ENCODE peak calls at places on chromosomes 6 and 20, in five cellular contexts. P, N, X, C and O are unnamed samples.

GRCh38 chr6:27795697-27796494 is 116.3 kb downstream of the OR2B2 start:
- DNase-seq in N (peak; percentile 15), P (no peak), C (peak; percentile 49), X (peak; percentile 42), O (peak; percentile 36)

GRCh38 chr20:4234128-4234527 is 218.8 kb upstream of the RNF24 start:
- DNase-seq in N (no peak), C (no peak), P (no peak), X (no peak), O (no peak)

GRCh38 chr6:22025468-22026159 is 271.2 kb downstream of the PRL start:
- DNase-seq in C (peak; percentile 5), P (no peak), X (no peak), N (no peak), O (no peak)

GRCh38 chr6:75874224-75874623 is 125.2 kb downstream of the MYO6 start:
- DNase-seq in X (no peak), N (no peak), C (no peak), P (no peak), O (no peak)

GRCh38 chr20:46931699-46932098 is 37.1 kb downstream of the EYA2 start:
- DNase-seq in C (no peak), X (no peak), N (no peak), P (peak; percentile 81), O (no peak)

GRCh38 chr6:579339-579738 is 77.6 kb downstream of the HUS1B start:
- DNase-seq in N (no peak), P (no peak), C (no peak), X (no peak), O (no peak)

GRCh38 chr6:7426447-7427169 is 37.0 kb downstream of the RIOK1 start:
- DNase-seq in P (no peak), X (no peak), N (no peak), C (no peak), O (no peak)

GRCh38 chr6:170253910-170254269 is 37.0 kb downstream of the DLL1 start:
- DNase-seq in N (no peak), C (no peak), P (no peak), X (no peak), O (no peak)

GRCh38 chr6:36267731-36268477 is 2.0 kb upstream of the PNPLA1 start:
- DNase-seq in P (no peak), N (no peak), C (no peak), X (no peak), O (no peak)

GRCh38 chr20:47543006-47543431 is 41.3 kb downstream of the NCOA3 start:
- DNase-seq in X (no peak), P (no peak), N (no peak), C (no peak), O (no peak)

GRCh38 chr6:151506761-151507160 is 12.9 kb downstream of the CCDC170 start:
- DNase-seq in N (no peak), P (no peak), C (no peak), X (no peak), O (no peak)

GRCh38 chr6:151044465-151045441 is 179.3 kb downstream of the MTHFD1L start:
- DNase-seq in X (peak; percentile 75), P (peak; percentile 74), N (no peak), C (no peak), O (no peak)

GRCh38 chr6:92496527-92496926 is 922.8 kb downstream of the EPHA7 start:
- DNase-seq in P (no peak), N (no peak), C (no peak), X (no peak), O (no peak)

GRCh38 chr6:164208371-164208770 is 793.9 kb downstream of the QKI start:
- DNase-seq in N (no peak), X (no peak), P (no peak), C (no peak), O (no peak)

GRCh38 chr6:150667977-150668716 is 68.5 kb downstream of the PLEKHG1 start:
- DNase-seq in X (peak; percentile 90), P (peak; percentile 90), C (no peak), N (no peak), O (no peak)

GRCh38 chr6:45714795-45715507 is 300.7 kb downstream of the CLIC5 start:
- DNase-seq in P (no peak), X (peak; percentile 42), C (peak; percentile 42), N (peak; percentile 12), O (peak; percentile 37)

GRCh38 chr20:3797226-3797545 is 1.1 kb downstream of the CDC25B start:
- DNase-seq in P (peak; percentile 35), C (no peak), N (no peak), X (no peak), O (no peak)

GRCh38 chr6:136613477-136613876 is 63.3 kb upstream of the MAP7 start:
- DNase-seq in N (no peak), X (no peak), C (no peak), P (no peak), O (no peak)

GRCh38 chr20:59831024-59831900 is 102.2 kb downstream of the SYCP2 start:
- DNase-seq in P (no peak), C (no peak), N (no peak), X (no peak), O (no peak)

GRCh38 chr6:39669117-39669690 is 56.0 kb downstream of the KIF6 start:
- DNase-seq in P (no peak), N (no peak), X (no peak), C (no peak), O (no peak)

GRCh38 chr6:153790881-153791473 is 248.1 kb upstream of the OPRM1 start:
- DNase-seq in X (no peak), P (no peak), N (no peak), C (no peak), O (no peak)

GRCh38 chr6:155013457-155013876 is 18.4 kb downstream of the TIAM2 start:
- DNase-seq in P (no peak), N (no peak), C (no peak), X (no peak), O (no peak)

GRCh38 chr6:11163932-11164331 is 52.4 kb upstream of the ERVFRD-1 start:
- DNase-seq in C (no peak), X (no peak), N (no peak), P (no peak), O (no peak)

GRCh38 chr6:111591370-111591900 is 14.2 kb downstream of the TRAF3IP2 start:
- DNase-seq in X (no peak), P (peak; percentile 98), C (no peak), N (no peak), O (no peak)

GRCh38 chr6:36888654-36889481 is 3.1 kb downstream of the C6orf89 start:
- DNase-seq in X (no peak), N (no peak), C (no peak), P (no peak), O (no peak)

GRCh38 chr20:7853493-7853892 is 86.8 kb downstream of the HAO1 start:
- DNase-seq in N (no peak), X (no peak), C (no peak), P (no peak), O (no peak)

GRCh38 chr20:54207743-54208491 is at the start of gene PFDN4:
- DNase-seq in X (peak; percentile 84), P (peak; percentile 90), C (peak; percentile 86), N (peak; percentile 37), O (peak; percentile 61)

GRCh38 chr6:161444966-161445799 is 171.3 kb upstream of the AGPAT4 start:
- DNase-seq in C (no peak), N (no peak), P (peak; percentile 62), X (no peak), O (no peak)

GRCh38 chr6:164322533-164322932 is 908.0 kb downstream of the QKI start:
- DNase-seq in N (no peak), X (no peak), C (no peak), P (no peak), O (no peak)

GRCh38 chr20:22745194-22745500 is 160.8 kb upstream of the FOXA2 start:
- DNase-seq in P (no peak), X (no peak), N (no peak), C (no peak), O (no peak)